ENCODE peak calls at places on chromosomes 7 and 10, in four cellular contexts. N is fibroblast of pulmonary artery, B is GM12891, X is T-helper 9 cell. J is an unnamed sample.

GRCh38 chr10:454860-455259 is 234.6 kb downstream of the DIP2C start:
- DNase-seq in N (peak), B (no peak), X (no peak), J (no peak)

GRCh38 chr10:7767209-7767608 is 20.6 kb downstream of the KIN start:
- DNase-seq in N (peak), B (no peak), X (no peak), J (no peak)

GRCh38 chr7:27115161-27116018 is 12.9 kb upstream of the HOXA2 start:
- DNase-seq in N (no peak), B (no peak), X (no peak), J (no peak)

GRCh38 chr7:137592232-137592896 is 248.8 kb upstream of the PTN start:
- DNase-seq in N (peak), B (peak), X (no peak), J (no peak)

GRCh38 chr10:90605506-90605905 is 252.3 kb downstream of the HTR7 start:
- DNase-seq in N (no peak), B (no peak), X (no peak), J (no peak)

GRCh38 chr7:43937444-43937843 is 11.2 kb downstream of the UBE2D4 start:
- DNase-seq in N (no peak), B (no peak), X (no peak), J (no peak)

GRCh38 chr7:112638675-112639400 is 151.4 kb downstream of the TMEM168 start:
- DNase-seq in N (no peak), B (no peak), X (no peak), J (no peak)

GRCh38 chr7:157442456-157442855 is 105.7 kb downstream of the DNAJB6 start:
- DNase-seq in N (no peak), B (no peak), X (no peak), J (no peak)

GRCh38 chr7:11831383-11831726 is 643 bp downstream of the THSD7A start:
- DNase-seq in N (peak), B (no peak), X (no peak), J (no peak)

GRCh38 chr10:47055386-47056382 is 144.5 kb downstream of the PTPN20 start:
- DNase-seq in N (no peak), B (no peak), X (no peak), J (no peak)

GRCh38 chr7:141466151-141466904 is 84.9 kb upstream of the AGK start:
- DNase-seq in N (no peak), B (no peak), X (no peak), J (no peak)

GRCh38 chr7:27866256-27866655 is 126.3 kb downstream of the TAX1BP1 start:
- DNase-seq in N (no peak), B (no peak), X (no peak), J (no peak)

GRCh38 chr10:85874208-85874607 is 492.4 kb downstream of the GRID1 start:
- DNase-seq in N (no peak), B (no peak), X (no peak), J (no peak)

GRCh38 chr7:7251742-7252141 is 69.4 kb downstream of the C1GALT1 start:
- DNase-seq in N (no peak), B (no peak), X (no peak), J (no peak)

GRCh38 chr10:87038786-87039185 is 18.7 kb downstream of the FAM25A start:
- DNase-seq in N (no peak), B (no peak), X (no peak), J (no peak)

GRCh38 chr10:16611037-16611436 is 89.4 kb upstream of the C1QL3 start:
- DNase-seq in N (peak), B (no peak), X (no peak), J (no peak)

J was measured in effector CD8-positive, alpha-beta T cell.